ENCODE peak calls at places on chromosomes 13 and 19, in nine cellular contexts. One of them, this sample, is unnamed.

GRCh38 chr19:46603195-46603637 is 2.1 kb downstream of the CALM3 start:
- DNase-seq in lower lobe of right lung: peak
- DNase-seq in sigmoid colon: no peak
- DNase-seq in gastrocnemius medialis: no peak
- DNase-seq in cardiac fibroblast: no peak
- DNase-seq in fibroblast of pulmonary artery: no peak
- DNase-seq in fibroblast of mammary gland: no peak
- DNase-seq in astrocyte of the spinal cord: no peak
- DNase-seq in thoracic aorta: no peak
- DNase-seq in this sample: peak

GRCh38 chr13:75666646-75667351 is 30.7 kb downstream of the LMO7 start:
- DNase-seq in fibroblast of mammary gland: peak
- DNase-seq in fibroblast of pulmonary artery: peak
- DNase-seq in sigmoid colon: no peak
- DNase-seq in astrocyte of the spinal cord: peak
- DNase-seq in lower lobe of right lung: no peak
- DNase-seq in thoracic aorta: no peak
- DNase-seq in gastrocnemius medialis: peak
- DNase-seq in cardiac fibroblast: peak
- DNase-seq in this sample: peak

GRCh38 chr19:47187797-47188196 is 43.2 kb downstream of the BBC3 start:
- DNase-seq in fibroblast of pulmonary artery: no peak
- DNase-seq in lower lobe of right lung: no peak
- DNase-seq in astrocyte of the spinal cord: no peak
- DNase-seq in fibroblast of mammary gland: no peak
- DNase-seq in gastrocnemius medialis: no peak
- DNase-seq in cardiac fibroblast: no peak
- DNase-seq in sigmoid colon: no peak
- DNase-seq in thoracic aorta: no peak
- DNase-seq in this sample: no peak

GRCh38 chr13:21465710-21466160 is 6.6 kb upstream of the ZDHHC20 start:
- DNase-seq in fibroblast of pulmonary artery: no peak
- DNase-seq in sigmoid colon: no peak
- DNase-seq in gastrocnemius medialis: no peak
- DNase-seq in fibroblast of mammary gland: no peak
- DNase-seq in lower lobe of right lung: peak
- DNase-seq in cardiac fibroblast: no peak
- DNase-seq in astrocyte of the spinal cord: no peak
- DNase-seq in thoracic aorta: no peak
- DNase-seq in this sample: no peak

GRCh38 chr13:90201198-90201597 is 1146.3 kb upstream of the MIR17HG start:
- DNase-seq in astrocyte of the spinal cord: peak
- DNase-seq in thoracic aorta: no peak
- DNase-seq in fibroblast of pulmonary artery: peak
- DNase-seq in sigmoid colon: no peak
- DNase-seq in fibroblast of mammary gland: peak
- DNase-seq in gastrocnemius medialis: no peak
- DNase-seq in lower lobe of right lung: no peak
- DNase-seq in cardiac fibroblast: peak
- DNase-seq in this sample: peak

GRCh38 chr13:111345682-111346081 is 25.2 kb downstream of the TEX29 start:
- DNase-seq in sigmoid colon: no peak
- DNase-seq in gastrocnemius medialis: no peak
- DNase-seq in astrocyte of the spinal cord: no peak
- DNase-seq in cardiac fibroblast: no peak
- DNase-seq in fibroblast of mammary gland: no peak
- DNase-seq in lower lobe of right lung: no peak
- DNase-seq in thoracic aorta: no peak
- DNase-seq in fibroblast of pulmonary artery: no peak
- DNase-seq in this sample: no peak

GRCh38 chr13:52738719-52739467 is 727 bp downstream of the CNMD start:
- DNase-seq in cardiac fibroblast: peak
- DNase-seq in gastrocnemius medialis: no peak
- DNase-seq in lower lobe of right lung: no peak
- DNase-seq in sigmoid colon: no peak
- DNase-seq in fibroblast of mammary gland: no peak
- DNase-seq in thoracic aorta: no peak
- DNase-seq in fibroblast of pulmonary artery: no peak
- DNase-seq in astrocyte of the spinal cord: no peak
- DNase-seq in this sample: peak

GRCh38 chr13:112000888-112001287 is 66.1 kb upstream of the SOX1 start:
- DNase-seq in fibroblast of mammary gland: no peak
- DNase-seq in fibroblast of pulmonary artery: no peak
- DNase-seq in gastrocnemius medialis: no peak
- DNase-seq in astrocyte of the spinal cord: no peak
- DNase-seq in thoracic aorta: no peak
- DNase-seq in lower lobe of right lung: no peak
- DNase-seq in cardiac fibroblast: no peak
- DNase-seq in sigmoid colon: no peak
- DNase-seq in this sample: no peak

DNA sequence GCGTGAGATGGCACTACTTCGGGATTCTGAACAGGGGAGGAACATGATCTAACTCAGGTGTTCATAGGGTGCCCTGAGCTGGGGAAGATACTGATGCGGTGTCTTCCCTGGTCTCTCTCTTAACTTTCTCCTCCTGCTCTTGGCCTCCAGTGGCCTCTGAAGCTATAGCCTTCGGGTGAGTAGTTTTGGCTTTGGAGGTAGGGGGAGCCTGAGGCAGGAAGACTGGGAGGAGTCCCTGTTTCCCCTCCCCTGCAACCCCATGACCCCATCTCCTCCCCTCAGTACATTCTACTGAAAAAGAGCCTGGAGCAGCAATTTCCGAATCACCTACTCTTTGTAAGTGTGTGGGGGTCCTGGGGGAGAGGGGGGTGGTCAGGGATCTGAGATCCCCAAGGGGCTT is 3.5 kb downstream of the SELENOV start:
- DNase-seq in fibroblast of mammary gland: no peak
- DNase-seq in lower lobe of right lung: no peak
- DNase-seq in thoracic aorta: no peak
- DNase-seq in gastrocnemius medialis: no peak
- DNase-seq in cardiac fibroblast: no peak
- DNase-seq in sigmoid colon: no peak
- DNase-seq in fibroblast of pulmonary artery: no peak
- DNase-seq in astrocyte of the spinal cord: no peak
- DNase-seq in this sample: no peak
- H3K4me3 ChIP-seq in fibroblast of mammary gland: no peak
- H3K4me3 ChIP-seq in lower lobe of right lung: no peak
- H3K4me3 ChIP-seq in thoracic aorta: no peak
- H3K4me3 ChIP-seq in gastrocnemius medialis: no peak
- H3K4me3 ChIP-seq in cardiac fibroblast: no peak
- H3K4me3 ChIP-seq in sigmoid colon: no peak
- H3K4me3 ChIP-seq in fibroblast of pulmonary artery: no peak
- H3K4me3 ChIP-seq in astrocyte of the spinal cord: no peak
- H3K4me3 ChIP-seq in this sample: no peak

GRCh38 chr13:36839281-36839680 is 20.3 kb downstream of the RFXAP start:
- DNase-seq in fibroblast of mammary gland: no peak
- DNase-seq in sigmoid colon: no peak
- DNase-seq in cardiac fibroblast: no peak
- DNase-seq in gastrocnemius medialis: no peak
- DNase-seq in thoracic aorta: no peak
- DNase-seq in astrocyte of the spinal cord: no peak
- DNase-seq in fibroblast of pulmonary artery: no peak
- DNase-seq in lower lobe of right lung: no peak
- DNase-seq in this sample: no peak

GRCh38 chr13:36839981-36840380 is 21.0 kb downstream of the RFXAP start:
- DNase-seq in cardiac fibroblast: no peak
- DNase-seq in thoracic aorta: no peak
- DNase-seq in astrocyte of the spinal cord: no peak
- DNase-seq in sigmoid colon: no peak
- DNase-seq in fibroblast of mammary gland: no peak
- DNase-seq in gastrocnemius medialis: no peak
- DNase-seq in fibroblast of pulmonary artery: no peak
- DNase-seq in lower lobe of right lung: no peak
- DNase-seq in this sample: no peak

GRCh38 chr13:36840718-36841250 is 21.8 kb downstream of the RFXAP start:
- DNase-seq in lower lobe of right lung: no peak
- DNase-seq in fibroblast of mammary gland: no peak
- DNase-seq in gastrocnemius medialis: no peak
- DNase-seq in thoracic aorta: no peak
- DNase-seq in astrocyte of the spinal cord: no peak
- DNase-seq in sigmoid colon: no peak
- DNase-seq in fibroblast of pulmonary artery: no peak
- DNase-seq in cardiac fibroblast: no peak
- DNase-seq in this sample: no peak

GRCh38 chr13:36837354-36838092 is 18.5 kb downstream of the RFXAP start:
- DNase-seq in fibroblast of pulmonary artery: no peak
- DNase-seq in thoracic aorta: no peak
- DNase-seq in sigmoid colon: no peak
- DNase-seq in gastrocnemius medialis: no peak
- DNase-seq in cardiac fibroblast: no peak
- DNase-seq in fibroblast of mammary gland: no peak
- DNase-seq in lower lobe of right lung: no peak
- DNase-seq in astrocyte of the spinal cord: no peak
- DNase-seq in this sample: no peak

GRCh38 chr13:36841411-36841810 is 22.4 kb downstream of the RFXAP start:
- DNase-seq in sigmoid colon: no peak
- DNase-seq in lower lobe of right lung: no peak
- DNase-seq in thoracic aorta: no peak
- DNase-seq in fibroblast of mammary gland: peak
- DNase-seq in gastrocnemius medialis: no peak
- DNase-seq in fibroblast of pulmonary artery: no peak
- DNase-seq in astrocyte of the spinal cord: no peak
- DNase-seq in cardiac fibroblast: no peak
- DNase-seq in this sample: no peak
- TF ChIP-seq CTCF in sigmoid colon: no peak
- TF ChIP-seq CTCF in lower lobe of right lung: no peak
- TF ChIP-seq CTCF in thoracic aorta: no peak
- TF ChIP-seq CTCF in fibroblast of mammary gland: peak
- TF ChIP-seq CTCF in gastrocnemius medialis: no peak
- TF ChIP-seq CTCF in fibroblast of pulmonary artery: no peak
- TF ChIP-seq CTCF in astrocyte of the spinal cord: no peak
- TF ChIP-seq CTCF in cardiac fibroblast: no peak
- TF ChIP-seq CTCF in this sample: no peak

GRCh38 chr19:53536223-53536543 is 1.8 kb upstream of the ZNF331 start:
- DNase-seq in cardiac fibroblast: no peak
- DNase-seq in sigmoid colon: no peak
- DNase-seq in fibroblast of pulmonary artery: no peak
- DNase-seq in fibroblast of mammary gland: no peak
- DNase-seq in lower lobe of right lung: no peak
- DNase-seq in thoracic aorta: no peak
- DNase-seq in gastrocnemius medialis: no peak
- DNase-seq in astrocyte of the spinal cord: no peak
- DNase-seq in this sample: no peak

GRCh38 chr19:53538378-53539109 is 599 bp downstream of the ZNF331 start:
- DNase-seq in astrocyte of the spinal cord: no peak
- DNase-seq in lower lobe of right lung: no peak
- DNase-seq in thoracic aorta: no peak
- DNase-seq in sigmoid colon: no peak
- DNase-seq in cardiac fibroblast: no peak
- DNase-seq in gastrocnemius medialis: no peak
- DNase-seq in fibroblast of pulmonary artery: no peak
- DNase-seq in fibroblast of mammary gland: no peak
- DNase-seq in this sample: no peak

GRCh38 chr19:53537523-53538377 is at the start of gene ZNF331:
- DNase-seq in cardiac fibroblast: peak
- DNase-seq in astrocyte of the spinal cord: peak
- DNase-seq in fibroblast of pulmonary artery: peak
- DNase-seq in thoracic aorta: peak
- DNase-seq in fibroblast of mammary gland: peak
- DNase-seq in gastrocnemius medialis: peak
- DNase-seq in sigmoid colon: peak
- DNase-seq in lower lobe of right lung: peak
- DNase-seq in this sample: peak

GRCh38 chr19:53540091-53540490 is 2.1 kb downstream of the ZNF331 start:
- DNase-seq in gastrocnemius medialis: no peak
- DNase-seq in cardiac fibroblast: no peak
- DNase-seq in astrocyte of the spinal cord: no peak
- DNase-seq in sigmoid colon: no peak
- DNase-seq in fibroblast of mammary gland: no peak
- DNase-seq in fibroblast of pulmonary artery: no peak
- DNase-seq in lower lobe of right lung: no peak
- DNase-seq in thoracic aorta: no peak
- DNase-seq in this sample: no peak

GRCh38 chr19:53537126-53537522 is 821 bp upstream of the ZNF331 start:
- DNase-seq in astrocyte of the spinal cord: no peak
- DNase-seq in lower lobe of right lung: no peak
- DNase-seq in cardiac fibroblast: no peak
- DNase-seq in fibroblast of pulmonary artery: no peak
- DNase-seq in sigmoid colon: no peak
- DNase-seq in fibroblast of mammary gland: no peak
- DNase-seq in thoracic aorta: no peak
- DNase-seq in gastrocnemius medialis: no peak
- DNase-seq in this sample: no peak
- H3K4me3 ChIP-seq in astrocyte of the spinal cord: peak
- H3K4me3 ChIP-seq in lower lobe of right lung: peak
- H3K4me3 ChIP-seq in cardiac fibroblast: peak
- H3K4me3 ChIP-seq in fibroblast of pulmonary artery: peak
- H3K4me3 ChIP-seq in sigmoid colon: peak
- H3K4me3 ChIP-seq in fibroblast of mammary gland: peak
- H3K4me3 ChIP-seq in thoracic aorta: peak
- H3K4me3 ChIP-seq in gastrocnemius medialis: peak
- H3K4me3 ChIP-seq in this sample: peak

GRCh38 chr13:51151463-51151862 is 40.4 kb upstream of the C13orf42 start:
- DNase-seq in sigmoid colon: no peak
- DNase-seq in thoracic aorta: no peak
- DNase-seq in gastrocnemius medialis: no peak
- DNase-seq in lower lobe of right lung: no peak
- DNase-seq in astrocyte of the spinal cord: no peak
- DNase-seq in fibroblast of mammary gland: no peak
- DNase-seq in cardiac fibroblast: no peak
- DNase-seq in fibroblast of pulmonary artery: no peak
- DNase-seq in this sample: no peak

GRCh38 chr13:51147732-51148131 is 36.7 kb upstream of the C13orf42 start:
- DNase-seq in cardiac fibroblast: no peak
- DNase-seq in thoracic aorta: no peak
- DNase-seq in sigmoid colon: no peak
- DNase-seq in lower lobe of right lung: no peak
- DNase-seq in gastrocnemius medialis: no peak
- DNase-seq in fibroblast of pulmonary artery: no peak
- DNase-seq in fibroblast of mammary gland: no peak
- DNase-seq in astrocyte of the spinal cord: no peak
- DNase-seq in this sample: no peak

GRCh38 chr13:51148223-51148951 is 37.3 kb upstream of the C13orf42 start:
- DNase-seq in fibroblast of mammary gland: no peak
- DNase-seq in thoracic aorta: no peak
- DNase-seq in lower lobe of right lung: no peak
- DNase-seq in sigmoid colon: no peak
- DNase-seq in astrocyte of the spinal cord: peak
- DNase-seq in gastrocnemius medialis: no peak
- DNase-seq in fibroblast of pulmonary artery: no peak
- DNase-seq in cardiac fibroblast: peak
- DNase-seq in this sample: no peak

GRCh38 chr13:51146667-51147066 is 35.6 kb upstream of the C13orf42 start:
- DNase-seq in thoracic aorta: no peak
- DNase-seq in fibroblast of mammary gland: no peak
- DNase-seq in cardiac fibroblast: no peak
- DNase-seq in gastrocnemius medialis: no peak
- DNase-seq in lower lobe of right lung: no peak
- DNase-seq in astrocyte of the spinal cord: no peak
- DNase-seq in sigmoid colon: no peak
- DNase-seq in fibroblast of pulmonary artery: no peak
- DNase-seq in this sample: no peak

DNA sequence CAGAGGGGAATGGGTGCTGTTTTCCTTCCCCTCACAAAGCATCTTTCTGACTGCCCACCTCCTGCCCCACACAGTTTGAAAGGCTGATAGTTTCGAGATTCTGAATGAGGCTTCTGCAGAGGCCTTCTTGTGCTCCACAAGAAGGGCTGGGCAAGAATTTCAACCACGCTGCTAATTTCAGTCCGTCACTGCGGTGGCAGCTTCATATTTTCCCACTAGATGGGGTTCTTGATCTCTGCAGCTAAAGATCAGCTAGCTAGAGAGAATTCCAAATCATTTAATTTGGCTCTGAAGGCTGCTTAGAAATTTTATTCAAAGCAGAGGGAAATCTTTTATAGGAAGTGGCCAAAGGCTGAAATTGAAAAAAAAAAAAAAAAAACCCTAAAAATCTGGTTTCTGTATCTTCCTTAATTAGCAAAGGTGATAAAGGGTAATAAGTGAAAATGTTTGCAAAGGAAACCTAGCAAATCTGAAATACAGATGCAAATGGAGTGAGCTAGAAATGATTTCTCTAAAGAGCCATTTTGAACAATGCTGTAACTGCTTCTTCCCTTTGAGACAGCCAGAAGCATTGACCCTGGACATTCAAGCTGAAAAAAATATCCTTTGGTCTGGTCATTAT is 38.0 kb upstream of the C13orf42 start:
- DNase-seq in fibroblast of pulmonary artery: peak
- DNase-seq in gastrocnemius medialis: no peak
- DNase-seq in thoracic aorta: no peak
- DNase-seq in lower lobe of right lung: no peak
- DNase-seq in fibroblast of mammary gland: peak
- DNase-seq in astrocyte of the spinal cord: peak
- DNase-seq in sigmoid colon: no peak
- DNase-seq in cardiac fibroblast: peak
- DNase-seq in this sample: peak
- TF ChIP-seq CTCF in fibroblast of pulmonary artery: peak
- TF ChIP-seq CTCF in gastrocnemius medialis: no peak
- TF ChIP-seq CTCF in thoracic aorta: peak
- TF ChIP-seq CTCF in lower lobe of right lung: peak
- TF ChIP-seq CTCF in fibroblast of mammary gland: peak
- TF ChIP-seq CTCF in astrocyte of the spinal cord: peak
- TF ChIP-seq CTCF in sigmoid colon: peak
- TF ChIP-seq CTCF in cardiac fibroblast: peak
- TF ChIP-seq CTCF in this sample: peak

This sample was measured in fibroblast of villous mesenchyme.